ENCODE peak calls at places on chromosomes 11 and 22, in nine cellular contexts. A is lung; S is IMR-90; M is colonic mucosa; Y is body of pancreas; F is CD8-positive, alpha-beta memory T cell; I is right lobe of liver; P is vagina; W is naive thymus-derived CD4-positive, alpha-beta T cell. J is an unnamed sample. For H3K4me1, the result is how much of the 10 kb centered on the place peaks cover.

GRCh38 chr11:125280646-125281045 is 116.1 kb downstream of the PKNOX2 start:
- DNase-seq in A (no peak), S (no peak), M (no peak), Y (no peak), F (no peak), I (no peak), P (no peak), W (no peak), J (no peak)

GRCh38 chr11:93192163-93192562 is 5.6 kb downstream of the SLC36A4 start:
- DNase-seq in A (no peak), S (no peak), M (no peak), Y (no peak), F (no peak), I (no peak), P (no peak), W (no peak), J (no peak)

GRCh38 chr22:25853902-25854301 is 111.9 kb downstream of the MYO18B start:
- DNase-seq in A (no peak), S (no peak), M (no peak), Y (no peak), F (no peak), I (no peak), P (no peak), W (no peak), J (no peak)

GRCh38 chr11:135033545-135033944 is 621.5 kb upstream of the B3GAT1 start:
- DNase-seq in A (no peak), S (no peak), M (no peak), Y (no peak), F (no peak), I (no peak), P (no peak), W (no peak), J (no peak)

GRCh38 chr11:118929496-118930151 is 3.9 kb upstream of the BCL9L start:
- DNase-seq in A (peak), S (peak), M (peak), Y (peak), F (peak), I (peak), P (peak), W (peak), J (peak)

GRCh38 chr11:91837649-91838330 is 386.8 kb upstream of the FAT3 start:
- DNase-seq in A (no peak), S (no peak), M (no peak), Y (no peak), F (no peak), I (no peak), P (no peak), W (no peak), J (no peak)

GRCh38 chr11:35276396-35276795 is 137.4 kb downstream of the CD44 start:
- DNase-seq in A (peak), S (peak), M (no peak), Y (peak), F (peak), I (no peak), P (no peak), W (no peak), J (no peak)

GRCh38 chr11:64711944-64712306 is 11.1 kb downstream of the NRXN2 start:
- DNase-seq in A (no peak), S (no peak), M (no peak), Y (no peak), F (no peak), I (no peak), P (no peak), W (no peak), J (peak)

GRCh38 chr11:131653244-131653643 is 282.8 kb downstream of the NTM start:
- DNase-seq in A (no peak), S (no peak), M (no peak), Y (no peak), F (no peak), I (no peak), P (no peak), W (no peak), J (no peak)

GRCh38 chr22:41217553-41218157 is 12.5 kb downstream of the L3MBTL2 start:
- DNase-seq in A (peak), S (peak), M (peak), Y (peak), F (no peak), I (no peak), P (no peak), W (peak), J (peak)

GRCh38 chr11:94674005-94674491 is 94.1 kb upstream of the AMOTL1 start:
- DNase-seq in A (no peak), S (no peak), M (no peak), Y (no peak), F (no peak), I (no peak), P (peak), W (no peak), J (no peak)

GRCh38 chr11:117973446-117973922 is 12.7 kb upstream of the IL10RA start:
- DNase-seq in A (peak), S (no peak), M (no peak), Y (no peak), F (no peak), I (no peak), P (peak), W (no peak), J (no peak)

GRCh38 chr22:22836635-22837034 is 51.0 kb upstream of the IGLL5 start:
- DNase-seq in A (no peak), S (no peak), M (no peak), Y (no peak), F (no peak), I (no peak), P (no peak), W (no peak), J (no peak)

GRCh38 chr11:117072517-117073218 is 25.6 kb downstream of the SIK3 start:
- DNase-seq in A (no peak), S (peak), M (no peak), Y (peak), F (no peak), I (no peak), P (no peak), W (no peak), J (no peak)

GRCh38 chr11:71240865-71241691 is 11.3 kb downstream of the SHANK2 start:
- DNase-seq in A (no peak), S (peak), M (no peak), Y (peak), F (no peak), I (peak), P (peak), W (no peak), J (no peak)

GRCh38 chr11:116927163-116927772 is 89.8 kb upstream of the APOA1 start:
- DNase-seq in A (no peak), S (no peak), M (no peak), Y (peak), F (peak), I (no peak), P (no peak), W (peak), J (no peak)

GRCh38 chr11:78651136-78651775 is 76.6 kb upstream of the NARS2 start:
- DNase-seq in A (peak), S (peak), M (no peak), Y (no peak), F (no peak), I (no peak), P (peak), W (no peak), J (no peak)

GRCh38 chr11:35133656-35134055 is 5.3 kb upstream of the CD44 start:
- DNase-seq in A (no peak), S (no peak), M (no peak), Y (no peak), F (no peak), I (no peak), P (no peak), W (no peak), J (no peak)

GRCh38 chr11:113553235-113553634 is 78.0 kb upstream of the DRD2 start:
- DNase-seq in A (no peak), S (peak), M (no peak), Y (peak), F (no peak), I (no peak), P (no peak), W (no peak), J (no peak)

GRCh38 chr11:1126935-1127663 is 30.7 kb upstream of the MUC5AC start:
- DNase-seq in A (no peak), S (no peak), M (peak), Y (no peak), F (no peak), I (no peak), P (no peak), W (no peak), J (no peak)

GRCh38 chr11:120830092-120830491 is 193.8 kb upstream of the TBCEL start:
- DNase-seq in A (no peak), S (no peak), M (no peak), Y (no peak), F (no peak), I (no peak), P (no peak), W (no peak), J (no peak)

GRCh38 chr11:99973993-99974392 is 713.1 kb upstream of the ARHGAP42 start:
- DNase-seq in A (no peak), S (no peak), M (no peak), Y (no peak), F (no peak), I (no peak), P (no peak), W (no peak), J (no peak)

GRCh38 chr22:35376728-35377472 is 4.0 kb upstream of the HMOX1 start:
- DNase-seq in A (peak), S (peak), M (peak), Y (peak), F (no peak), I (peak), P (peak), W (no peak), J (peak)

GRCh38 chr11:92707665-92708064 is 261.8 kb upstream of the MTNR1B start:
- DNase-seq in A (no peak), S (no peak), M (no peak), Y (no peak), F (no peak), I (no peak), P (no peak), W (no peak), J (no peak)

GRCh38 chr11:494761-495536 is 12.1 kb downstream of the RNH1 start:
- DNase-seq in A (no peak), S (no peak), M (no peak), Y (no peak), F (no peak), I (no peak), P (no peak), W (no peak), J (no peak)

GRCh38 chr11:112237451-112237850 is 11.2 kb downstream of the PTS start:
- DNase-seq in A (no peak), S (no peak), M (no peak), Y (no peak), F (no peak), I (no peak), P (no peak), W (no peak), J (no peak)

GRCh38 chr11:14114269-14114668 is 151.7 kb downstream of the SPON1 start:
- DNase-seq in A (no peak), S (no peak), M (no peak), Y (no peak), F (no peak), I (peak), P (no peak), W (no peak), J (no peak)

GRCh38 chr11:131254254-131254653 is 116.2 kb upstream of the NTM start:
- DNase-seq in A (no peak), S (no peak), M (no peak), Y (no peak), F (no peak), I (no peak), P (no peak), W (no peak), J (no peak)

GRCh38 chr11:123211981-123212380 is 16.9 kb upstream of the CLMP start:
- DNase-seq in A (no peak), S (peak), M (no peak), Y (no peak), F (no peak), I (no peak), P (no peak), W (no peak), J (no peak)

GRCh38 chr11:64858467-64859401 is 14.3 kb upstream of the CDC42BPG start:
- DNase-seq in A (no peak), S (no peak), M (no peak), Y (no peak), F (peak), I (no peak), P (no peak), W (peak), J (peak)

GRCh38 chr11:36156486-36157150 is 132.6 kb downstream of the COMMD9 start:
- DNase-seq in A (no peak), S (peak), M (no peak), Y (no peak), F (no peak), I (no peak), P (no peak), W (no peak), J (no peak)

GRCh38 chr11:78929092-78929905 is 354.6 kb upstream of the NARS2 start:
- DNase-seq in A (no peak), S (no peak), M (no peak), Y (no peak), F (no peak), I (no peak), P (no peak), W (no peak), J (no peak)

GRCh38 chr11:1274501-1274900 is 34.9 kb downstream of the TOLLIP start:
- DNase-seq in A (no peak), S (no peak), M (no peak), Y (no peak), F (no peak), I (no peak), P (no peak), W (no peak), J (peak)

GRCh38 chr11:47523491-47524199 is 29.3 kb downstream of the CELF1 start:
- DNase-seq in A (no peak), S (peak), M (peak), Y (peak), F (no peak), I (no peak), P (no peak), W (peak), J (no peak)

GRCh38 chr11:76462317-76462716 is 17.5 kb downstream of the EMSY start:
- DNase-seq in A (no peak), S (peak), M (no peak), Y (no peak), F (no peak), I (no peak), P (no peak), W (no peak), J (no peak)

GRCh38 chr11:65636108-65636809 is 1.6 kb upstream of the SIPA1 start:
- DNase-seq in A (no peak), S (no peak), M (no peak), Y (no peak), F (no peak), I (no peak), P (no peak), W (no peak), J (no peak)

GRCh38 chr11:62140302-62141110 is 16.7 kb downstream of the INCENP start:
- DNase-seq in A (no peak), S (no peak), M (no peak), Y (no peak), F (no peak), I (no peak), P (no peak), W (no peak), J (no peak)

GRCh38 chr11:29432719-29433325 is 584.0 kb downstream of the KCNA4 start:
- DNase-seq in A (no peak), S (peak), M (no peak), Y (no peak), F (no peak), I (no peak), P (no peak), W (no peak), J (no peak)

GRCh38 chr22:42938976-42939375 is 76.0 kb downstream of the PACSIN2 start:
- DNase-seq in A (no peak), S (no peak), M (no peak), Y (peak), F (no peak), I (no peak), P (no peak), W (no peak), J (no peak)

GRCh38 chr22:42942351-42942750 is 72.6 kb downstream of the PACSIN2 start:
- DNase-seq in A (no peak), S (no peak), M (no peak), Y (no peak), F (no peak), I (no peak), P (no peak), W (no peak), J (no peak)

GRCh38 chr22:42938449-42938848 is 76.5 kb downstream of the PACSIN2 start:
- DNase-seq in A (no peak), S (no peak), M (no peak), Y (no peak), F (no peak), I (no peak), P (no peak), W (no peak), J (no peak)

GRCh38 chr22:42939451-42939881 is 75.5 kb downstream of the PACSIN2 start:
- DNase-seq in A (no peak), S (no peak), M (peak), Y (no peak), F (no peak), I (no peak), P (no peak), W (no peak), J (no peak)

DNA sequence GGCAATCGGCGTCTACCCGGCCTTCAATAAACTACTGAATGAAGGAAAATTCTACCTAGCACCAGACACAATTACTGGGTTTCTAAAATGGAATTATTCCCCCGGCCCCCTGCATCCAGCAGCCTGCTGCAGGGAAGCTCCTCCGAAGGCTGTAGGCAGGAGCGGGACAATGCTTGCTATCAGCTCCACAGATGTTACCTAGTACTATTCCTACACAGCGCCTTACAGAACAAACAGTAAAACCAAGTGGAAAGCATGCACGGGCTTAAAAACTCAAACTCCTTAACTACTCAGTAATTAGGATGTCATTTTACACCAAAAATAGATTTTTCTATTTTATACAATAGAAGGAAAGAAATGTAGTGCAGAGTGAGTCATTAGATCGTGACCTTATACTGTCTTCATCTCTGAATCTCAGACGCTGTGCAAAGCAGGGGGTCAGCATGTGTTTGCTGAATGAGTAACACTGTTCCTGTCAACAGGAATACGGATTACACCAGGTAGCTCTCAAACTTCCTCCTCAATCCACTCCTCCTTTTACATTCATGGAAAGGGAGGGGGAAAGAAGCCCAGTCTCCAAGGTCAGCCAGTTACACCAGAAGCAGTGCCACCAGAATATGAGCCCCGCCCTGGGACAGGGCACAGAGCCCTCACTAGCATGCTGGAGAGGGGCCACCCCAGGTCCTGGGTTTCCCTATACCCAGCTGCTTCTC is 74.9 kb downstream of the PACSIN2 start:
- DNase-seq in A (peak), S (peak), M (peak), Y (peak), F (no peak), I (no peak), P (no peak), W (no peak), J (no peak)
- H3K27ac ChIP-seq in A (peak), S (peak), M (peak), Y (peak), F (no peak), I (peak), P (peak), W (no peak), J (peak)

GRCh38 chr11:130151196-130151595 is 8.4 kb upstream of the ST14 start:
- DNase-seq in A (no peak), S (no peak), M (no peak), Y (no peak), F (no peak), I (no peak), P (no peak), W (no peak), J (no peak)
- H3K4me3 ChIP-seq in A (no peak), S (no peak), M (no peak), Y (no peak), F (no peak), I (no peak), P (no peak), W (no peak), J (no peak)

GRCh38 chr11:10327254-10327653 is 22.4 kb downstream of the ADM start:
- DNase-seq in A (no peak), S (peak), M (no peak), Y (no peak), F (no peak), I (no peak), P (no peak), W (no peak), J (no peak)
- H3K4me1 ChIP-seq in A (under half), S (half or more), M (under half), Y (half or more), F (under half), I (half or more), P (under half), W (under half), J (under half)

GRCh38 chr11:96237759-96238158 is 105.2 kb downstream of the MAML2 start:
- DNase-seq in A (no peak), S (no peak), M (no peak), Y (no peak), F (no peak), I (no peak), P (no peak), W (no peak), J (no peak)

GRCh38 chr11:96242191-96242845 is 100.7 kb downstream of the MAML2 start:
- DNase-seq in A (no peak), S (no peak), M (no peak), Y (no peak), F (no peak), I (no peak), P (no peak), W (no peak), J (no peak)

GRCh38 chr11:96235725-96236124 is 107.3 kb downstream of the MAML2 start:
- DNase-seq in A (no peak), S (peak), M (no peak), Y (no peak), F (no peak), I (no peak), P (no peak), W (no peak), J (no peak)

GRCh38 chr11:96241351-96241841 is 101.6 kb downstream of the MAML2 start:
- DNase-seq in A (no peak), S (no peak), M (peak), Y (peak), F (no peak), I (no peak), P (no peak), W (no peak), J (no peak)

DNA sequence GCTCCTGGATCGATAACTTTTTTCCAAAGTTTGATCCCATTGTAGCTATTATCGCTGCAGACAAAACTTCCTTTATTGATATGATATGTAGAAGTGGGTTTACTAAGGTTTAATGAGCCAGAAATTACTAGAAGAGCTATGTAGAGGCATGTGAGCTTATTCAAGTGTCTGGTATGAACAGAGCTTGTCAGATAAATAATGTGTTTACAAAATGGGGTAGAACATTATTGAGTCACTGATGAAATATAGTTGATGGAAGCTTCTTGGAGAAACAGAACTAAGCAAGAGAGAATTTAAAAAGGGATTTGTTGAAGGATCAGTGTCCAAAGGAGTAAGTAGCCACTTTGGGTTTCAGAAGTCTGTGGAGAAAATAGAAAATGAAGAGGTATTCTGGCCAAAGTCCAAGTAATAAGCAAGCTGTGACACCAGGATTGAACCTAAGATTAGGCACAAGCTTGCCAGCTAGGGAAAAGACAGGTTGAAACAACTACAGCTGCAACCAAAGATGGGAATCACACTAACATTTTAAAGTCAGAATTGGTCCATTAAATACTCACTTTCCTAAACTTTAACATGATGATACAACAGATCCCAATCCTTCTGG is 104.3 kb downstream of the MAML2 start:
- DNase-seq in A (no peak), S (peak), M (no peak), Y (no peak), F (no peak), I (no peak), P (no peak), W (no peak), J (no peak)
- H3K27ac ChIP-seq in A (no peak), S (peak), M (peak), Y (no peak), F (no peak), I (no peak), P (peak), W (no peak), J (no peak)

DNA sequence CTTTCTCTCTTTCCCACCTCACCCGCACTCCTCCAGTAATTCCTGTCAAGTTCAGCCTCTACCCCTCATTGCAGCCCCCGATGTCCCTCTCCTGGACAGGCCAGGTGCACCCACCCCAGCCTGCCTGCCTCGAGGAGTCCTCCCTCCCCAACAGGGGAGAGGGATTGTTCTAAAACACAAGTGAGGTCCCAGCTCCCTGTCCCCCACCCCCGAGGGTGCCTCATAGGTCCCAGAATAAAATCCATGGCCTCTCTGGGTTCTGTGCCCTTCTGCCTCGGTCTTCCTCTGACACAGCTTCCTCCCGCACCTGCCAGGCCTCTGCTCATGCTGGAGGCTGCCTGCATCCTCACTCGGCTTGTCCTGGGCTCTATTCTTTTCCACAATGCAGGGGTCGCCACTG is 720.1 kb downstream of the BRD1 start:
- DNase-seq in A (no peak), S (no peak), M (no peak), Y (no peak), F (no peak), I (no peak), P (no peak), W (no peak), J (no peak)
- H3K4me3 ChIP-seq in A (no peak), S (no peak), M (no peak), Y (no peak), F (no peak), I (no peak), P (no peak), W (no peak), J (no peak)